ENCODE peak calls at places on chromosomes 5 and 9, in four cellular contexts. U, S, B and M are unnamed samples.

GRCh38 chr5:83516962-83517750 is 45.6 kb downstream of the VCAN start:
- DNase-seq in B (no peak), U (no peak), S (no peak), M (no peak)

GRCh38 chr5:150293091-150293941 is 3.7 kb upstream of the CAMK2A start:
- DNase-seq in B (no peak), S (no peak), U (no peak), M (no peak)

GRCh38 chr5:139335811-139336210 is 5.8 kb upstream of the PAIP2 start:
- DNase-seq in U (no peak), S (no peak), B (no peak), M (no peak)

GRCh38 chr9:130140701-130141100 is 31.5 kb upstream of the NCS1 start:
- DNase-seq in S (no peak), B (no peak), U (peak; percentile 46), M (no peak)

GRCh38 chr5:164188733-164189148 is 683.3 kb downstream of the MAT2B start:
- DNase-seq in U (no peak), B (no peak), S (no peak), M (no peak)

GRCh38 chr5:61477788-61478187 is 145.7 kb downstream of the ZSWIM6 start:
- DNase-seq in S (no peak), B (no peak), U (no peak), M (no peak)

GRCh38 chr5:24566933-24567332 is 77.8 kb downstream of the CDH10 start:
- DNase-seq in B (no peak), U (no peak), S (no peak), M (no peak)

GRCh38 chr9:3074247-3074646 is 230.4 kb upstream of the PUM3 start:
- DNase-seq in B (no peak), S (no peak), U (no peak), M (no peak)

GRCh38 chr5:55022454-55022853 is 1.6 kb upstream of the GZMK start:
- DNase-seq in S (no peak), B (no peak), U (no peak), M (no peak)

GRCh38 chr5:132011561-132012384 is at the start of gene ACSL6:
- DNase-seq in B (no peak), S (no peak), U (no peak), M (no peak)

GRCh38 chr9:117772960-117773359 is 68.8 kb downstream of the TLR4 start:
- DNase-seq in B (peak; percentile 55), U (no peak), S (no peak), M (peak; percentile 75)

GRCh38 chr9:134961331-134962064 is 43.8 kb upstream of the FCN1 start:
- DNase-seq in B (no peak), S (no peak), U (no peak), M (no peak)

GRCh38 chr5:112636288-112636731 is 101.4 kb upstream of the APC start:
- DNase-seq in B (no peak), S (no peak), U (no peak), M (no peak)

GRCh38 chr5:34585601-34586104 is 70.5 kb upstream of the RAI14 start:
- DNase-seq in B (no peak), S (no peak), U (no peak), M (no peak)

GRCh38 chr5:93909356-93909755 is 168.0 kb upstream of the POU5F2 start:
- DNase-seq in S (no peak), B (no peak), U (no peak), M (no peak)

GRCh38 chr5:90585337-90585986 is 26.9 kb downstream of the ADGRV1 start:
- DNase-seq in S (no peak), U (no peak), B (no peak), M (no peak)

GRCh38 chr9:129489838-129490582 is 130.9 kb downstream of the C9orf50 start:
- DNase-seq in U (no peak), B (no peak), S (no peak), M (no peak)

GRCh38 chr9:127166651-127167524 is 44.5 kb upstream of the ANGPTL2 start:
- DNase-seq in U (no peak), S (no peak), B (peak; percentile 38), M (no peak)

GRCh38 chr9:76699966-76700365 is 64.3 kb upstream of the PCA3 start:
- DNase-seq in S (no peak), U (no peak), B (peak; percentile 72), M (peak; percentile 42)

GRCh38 chr9:112696461-112696860 is 21.5 kb downstream of the INIP start:
- DNase-seq in S (no peak), B (no peak), U (no peak), M (no peak)

GRCh38 chr5:41338276-41338675 is 124.9 kb upstream of the C6 start:
- DNase-seq in U (no peak), B (no peak), S (no peak), M (no peak)

GRCh38 chr9:124286292-124286931 is 28.7 kb downstream of the NEK6 start:
- DNase-seq in U (no peak), B (no peak), S (no peak), M (peak; percentile 52)

GRCh38 chr5:67047180-67047579 is 149.4 kb downstream of the CD180 start:
- DNase-seq in B (no peak), S (peak; percentile 30), U (no peak), M (no peak)

GRCh38 chr5:345404-346195 is 24.1 kb downstream of the AHRR start:
- DNase-seq in B (no peak), U (no peak), S (peak; percentile 15), M (no peak)

GRCh38 chr5:158943057-158943456 is 156.7 kb downstream of the EBF1 start:
- DNase-seq in B (peak; percentile 96), S (no peak), U (no peak), M (peak; percentile 80)

GRCh38 chr5:22793463-22793862 is 59.7 kb downstream of the CDH12 start:
- DNase-seq in U (no peak), B (no peak), S (no peak), M (no peak)

GRCh38 chr5:83220331-83220730 is 143.0 kb downstream of the XRCC4 start:
- DNase-seq in U (no peak), S (no peak), B (no peak), M (no peak)

GRCh38 chr9:123825337-123825736 is 104.6 kb downstream of the DENND1A start:
- DNase-seq in B (no peak), S (no peak), U (no peak), M (no peak)

GRCh38 chr9:65444943-65445342 is 159.9 kb upstream of the FOXD4L5 start:
- DNase-seq in B (no peak), U (no peak), S (no peak), M (no peak)

GRCh38 chr5:21685536-21685935 is 1167.6 kb downstream of the CDH12 start:
- DNase-seq in B (no peak), U (no peak), S (no peak), M (no peak)